ENCODE peak calls at places on chromosomes 4 and X, in ten cellular contexts. One of them, this sample, is unnamed. For H3K4me1, the result is how much of the 10 kb centered on the place peaks cover.

GRCh38 chrX:45788315-45788714 is 587.6 kb upstream of the DIPK2B start:
- DNase-seq in fibroblast of lung: peak
- DNase-seq in A549: no peak
- DNase-seq in ovary: no peak
- DNase-seq in transverse colon: no peak
- DNase-seq in PC-9: no peak
- DNase-seq in colonic mucosa: no peak
- DNase-seq in adrenal gland: no peak
- DNase-seq in H9: no peak
- DNase-seq in BE2C: no peak
- DNase-seq in this sample: no peak

GRCh38 chr4:176262243-176262642 is 6.8 kb downstream of the ASB5 start:
- DNase-seq in fibroblast of lung: no peak
- DNase-seq in A549: no peak
- DNase-seq in ovary: no peak
- DNase-seq in transverse colon: no peak
- DNase-seq in PC-9: no peak
- DNase-seq in colonic mucosa: no peak
- DNase-seq in adrenal gland: no peak
- DNase-seq in H9: no peak
- DNase-seq in BE2C: no peak
- DNase-seq in this sample: no peak

GRCh38 chrX:31603411-31604120 is 531.7 kb upstream of the FTHL17 start:
- DNase-seq in fibroblast of lung: peak
- DNase-seq in A549: no peak
- DNase-seq in ovary: no peak
- DNase-seq in transverse colon: no peak
- DNase-seq in PC-9: no peak
- DNase-seq in colonic mucosa: no peak
- DNase-seq in adrenal gland: no peak
- DNase-seq in H9: no peak
- DNase-seq in BE2C: no peak
- DNase-seq in this sample: no peak

GRCh38 chr4:139509727-139510410 is 46.1 kb downstream of the SETD7 start:
- DNase-seq in fibroblast of lung: no peak
- DNase-seq in A549: peak
- DNase-seq in ovary: no peak
- DNase-seq in transverse colon: no peak
- DNase-seq in PC-9: no peak
- DNase-seq in colonic mucosa: no peak
- DNase-seq in adrenal gland: no peak
- DNase-seq in H9: peak
- DNase-seq in BE2C: no peak
- DNase-seq in this sample: no peak

GRCh38 chr4:27620886-27621285 is 760.2 kb downstream of the STIM2 start:
- DNase-seq in fibroblast of lung: no peak
- DNase-seq in A549: no peak
- DNase-seq in ovary: no peak
- DNase-seq in transverse colon: no peak
- DNase-seq in PC-9: no peak
- DNase-seq in colonic mucosa: no peak
- DNase-seq in adrenal gland: no peak
- DNase-seq in H9: no peak
- DNase-seq in BE2C: no peak
- DNase-seq in this sample: no peak

GRCh38 chrX:74231625-74232024 is 72.4 kb upstream of the ZCCHC13 start:
- DNase-seq in fibroblast of lung: peak
- DNase-seq in A549: peak
- DNase-seq in ovary: no peak
- DNase-seq in transverse colon: no peak
- DNase-seq in PC-9: no peak
- DNase-seq in colonic mucosa: no peak
- DNase-seq in adrenal gland: no peak
- DNase-seq in H9: no peak
- DNase-seq in BE2C: no peak
- DNase-seq in this sample: no peak

GRCh38 chr4:183347586-183347985 is 25.4 kb upstream of the CLDN24 start:
- DNase-seq in fibroblast of lung: peak
- DNase-seq in A549: no peak
- DNase-seq in ovary: no peak
- DNase-seq in transverse colon: no peak
- DNase-seq in PC-9: no peak
- DNase-seq in colonic mucosa: no peak
- DNase-seq in adrenal gland: no peak
- DNase-seq in H9: no peak
- DNase-seq in BE2C: no peak
- DNase-seq in this sample: no peak

GRCh38 chr4:140851032-140851636 is 94.9 kb upstream of the TBC1D9 start:
- DNase-seq in fibroblast of lung: peak
- DNase-seq in A549: peak
- DNase-seq in ovary: peak
- DNase-seq in transverse colon: peak
- DNase-seq in PC-9: peak
- DNase-seq in colonic mucosa: peak
- DNase-seq in adrenal gland: no peak
- DNase-seq in H9: no peak
- DNase-seq in BE2C: peak
- DNase-seq in this sample: no peak

GRCh38 chr4:131411393-131411792 is 1737.7 kb upstream of the PCDH10 start:
- DNase-seq in fibroblast of lung: no peak
- DNase-seq in A549: no peak
- DNase-seq in ovary: no peak
- DNase-seq in transverse colon: no peak
- DNase-seq in PC-9: no peak
- DNase-seq in colonic mucosa: no peak
- DNase-seq in adrenal gland: no peak
- DNase-seq in H9: no peak
- DNase-seq in BE2C: no peak
- DNase-seq in this sample: no peak

GRCh38 chrX:5726246-5726645 is 502.4 kb downstream of the NLGN4X start:
- DNase-seq in fibroblast of lung: peak
- DNase-seq in A549: no peak
- DNase-seq in ovary: no peak
- DNase-seq in transverse colon: no peak
- DNase-seq in PC-9: no peak
- DNase-seq in colonic mucosa: no peak
- DNase-seq in adrenal gland: peak
- DNase-seq in H9: no peak
- DNase-seq in BE2C: no peak
- DNase-seq in this sample: peak

GRCh38 chrX:71210829-71211228 is 12.2 kb upstream of the GJB1 start:
- DNase-seq in fibroblast of lung: peak
- DNase-seq in A549: no peak
- DNase-seq in ovary: no peak
- DNase-seq in transverse colon: no peak
- DNase-seq in PC-9: no peak
- DNase-seq in colonic mucosa: no peak
- DNase-seq in adrenal gland: no peak
- DNase-seq in H9: no peak
- DNase-seq in BE2C: no peak
- DNase-seq in this sample: no peak

GRCh38 chr4:168836482-168836881 is 173.6 kb downstream of the CBR4 start:
- DNase-seq in fibroblast of lung: peak
- DNase-seq in A549: no peak
- DNase-seq in ovary: no peak
- DNase-seq in transverse colon: no peak
- DNase-seq in PC-9: no peak
- DNase-seq in colonic mucosa: no peak
- DNase-seq in adrenal gland: no peak
- DNase-seq in H9: no peak
- DNase-seq in BE2C: no peak
- DNase-seq in this sample: peak

GRCh38 chr4:168831919-168832745 is 177.9 kb downstream of the CBR4 start:
- DNase-seq in fibroblast of lung: peak
- DNase-seq in A549: peak
- DNase-seq in ovary: peak
- DNase-seq in transverse colon: peak
- DNase-seq in PC-9: peak
- DNase-seq in colonic mucosa: peak
- DNase-seq in adrenal gland: peak
- DNase-seq in H9: peak
- DNase-seq in BE2C: peak
- DNase-seq in this sample: peak

GRCh38 chr4:168832746-168833575 is 177.1 kb downstream of the CBR4 start:
- DNase-seq in fibroblast of lung: peak
- DNase-seq in A549: no peak
- DNase-seq in ovary: peak
- DNase-seq in transverse colon: peak
- DNase-seq in PC-9: no peak
- DNase-seq in colonic mucosa: peak
- DNase-seq in adrenal gland: peak
- DNase-seq in H9: peak
- DNase-seq in BE2C: peak
- DNase-seq in this sample: peak

GRCh38 chr4:168837922-168838321 is 172.1 kb downstream of the CBR4 start:
- DNase-seq in fibroblast of lung: no peak
- DNase-seq in A549: no peak
- DNase-seq in ovary: no peak
- DNase-seq in transverse colon: no peak
- DNase-seq in PC-9: no peak
- DNase-seq in colonic mucosa: no peak
- DNase-seq in adrenal gland: peak
- DNase-seq in H9: no peak
- DNase-seq in BE2C: no peak
- DNase-seq in this sample: no peak

GRCh38 chr4:168835880-168836454 is 174.1 kb downstream of the CBR4 start:
- DNase-seq in fibroblast of lung: no peak
- DNase-seq in A549: no peak
- DNase-seq in ovary: no peak
- DNase-seq in transverse colon: no peak
- DNase-seq in PC-9: no peak
- DNase-seq in colonic mucosa: no peak
- DNase-seq in adrenal gland: no peak
- DNase-seq in H9: no peak
- DNase-seq in BE2C: no peak
- DNase-seq in this sample: no peak
- H3K4me1 ChIP-seq in fibroblast of lung: under half
- H3K4me1 ChIP-seq in A549: half or more
- H3K4me1 ChIP-seq in ovary: under half
- H3K4me1 ChIP-seq in transverse colon: under half
- H3K4me1 ChIP-seq in PC-9: under half
- H3K4me1 ChIP-seq in colonic mucosa: under half
- H3K4me1 ChIP-seq in adrenal gland: half or more
- H3K4me1 ChIP-seq in H9: under half
- H3K4me1 ChIP-seq in BE2C: under half
- H3K4me1 ChIP-seq in this sample: half or more

DNA sequence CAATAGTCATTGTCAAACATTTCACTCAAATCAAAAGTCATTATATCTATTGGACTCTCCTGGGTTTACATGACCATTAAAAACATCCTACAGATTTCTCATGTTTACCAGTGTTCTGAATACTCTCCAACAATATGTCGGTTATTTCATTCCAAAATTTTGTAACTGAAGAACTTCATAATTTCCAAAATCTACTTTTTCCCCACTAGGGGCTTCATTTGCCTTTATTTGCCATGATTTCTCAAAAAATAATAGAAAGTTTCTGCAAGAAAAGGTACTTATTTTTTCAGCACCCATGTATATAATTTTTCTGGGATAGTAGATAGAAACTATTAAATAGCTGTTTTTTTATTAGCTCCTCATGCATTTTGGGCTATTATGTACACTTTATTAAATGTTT is 49.0 kb downstream of the PRDM5 start:
- DNase-seq in fibroblast of lung: no peak
- DNase-seq in A549: no peak
- DNase-seq in ovary: no peak
- DNase-seq in transverse colon: no peak
- DNase-seq in PC-9: no peak
- DNase-seq in colonic mucosa: no peak
- DNase-seq in adrenal gland: no peak
- DNase-seq in H9: no peak
- DNase-seq in BE2C: no peak
- DNase-seq in this sample: no peak
- TF ChIP-seq CTCF in fibroblast of lung: no peak
- TF ChIP-seq CTCF in A549: no peak
- TF ChIP-seq CTCF in ovary: no peak
- TF ChIP-seq CTCF in transverse colon: no peak
- TF ChIP-seq CTCF in PC-9: no peak
- TF ChIP-seq CTCF in colonic mucosa: no peak
- TF ChIP-seq CTCF in adrenal gland: peak
- TF ChIP-seq CTCF in H9: peak
- TF ChIP-seq CTCF in BE2C: peak
- TF ChIP-seq CTCF in this sample: no peak

GRCh38 chr4:85792576-85792975 is 317.6 kb downstream of the ARHGAP24 start:
- DNase-seq in fibroblast of lung: no peak
- DNase-seq in A549: no peak
- DNase-seq in ovary: no peak
- DNase-seq in transverse colon: no peak
- DNase-seq in PC-9: no peak
- DNase-seq in colonic mucosa: no peak
- DNase-seq in adrenal gland: no peak
- DNase-seq in H9: no peak
- DNase-seq in BE2C: no peak
- DNase-seq in this sample: no peak

GRCh38 chr4:85790582-85790981 is 315.6 kb downstream of the ARHGAP24 start:
- DNase-seq in fibroblast of lung: peak
- DNase-seq in A549: no peak
- DNase-seq in ovary: no peak
- DNase-seq in transverse colon: no peak
- DNase-seq in PC-9: no peak
- DNase-seq in colonic mucosa: no peak
- DNase-seq in adrenal gland: no peak
- DNase-seq in H9: no peak
- DNase-seq in BE2C: no peak
- DNase-seq in this sample: no peak

GRCh38 chr4:85798011-85798770 is 323.2 kb downstream of the ARHGAP24 start:
- DNase-seq in fibroblast of lung: no peak
- DNase-seq in A549: no peak
- DNase-seq in ovary: no peak
- DNase-seq in transverse colon: no peak
- DNase-seq in PC-9: no peak
- DNase-seq in colonic mucosa: no peak
- DNase-seq in adrenal gland: no peak
- DNase-seq in H9: no peak
- DNase-seq in BE2C: no peak
- DNase-seq in this sample: no peak

GRCh38 chr4:85793256-85793655 is 318.3 kb downstream of the ARHGAP24 start:
- DNase-seq in fibroblast of lung: no peak
- DNase-seq in A549: no peak
- DNase-seq in ovary: no peak
- DNase-seq in transverse colon: no peak
- DNase-seq in PC-9: no peak
- DNase-seq in colonic mucosa: no peak
- DNase-seq in adrenal gland: no peak
- DNase-seq in H9: no peak
- DNase-seq in BE2C: no peak
- DNase-seq in this sample: no peak
- H3K4me1 ChIP-seq in fibroblast of lung: under half
- H3K4me1 ChIP-seq in A549: under half
- H3K4me1 ChIP-seq in ovary: under half
- H3K4me1 ChIP-seq in transverse colon: under half
- H3K4me1 ChIP-seq in PC-9: under half
- H3K4me1 ChIP-seq in colonic mucosa: under half
- H3K4me1 ChIP-seq in adrenal gland: under half
- H3K4me1 ChIP-seq in H9: under half
- H3K4me1 ChIP-seq in BE2C: under half
- H3K4me1 ChIP-seq in this sample: under half

GRCh38 chrX:63930140-63930539 is 145.1 kb upstream of the ARHGEF9 start:
- DNase-seq in fibroblast of lung: no peak
- DNase-seq in A549: peak
- DNase-seq in ovary: no peak
- DNase-seq in transverse colon: no peak
- DNase-seq in PC-9: no peak
- DNase-seq in colonic mucosa: no peak
- DNase-seq in adrenal gland: no peak
- DNase-seq in H9: peak
- DNase-seq in BE2C: no peak
- DNase-seq in this sample: no peak
- TF ChIP-seq CTCF in fibroblast of lung: peak
- TF ChIP-seq CTCF in A549: peak
- TF ChIP-seq CTCF in ovary: no peak
- TF ChIP-seq CTCF in transverse colon: no peak
- TF ChIP-seq CTCF in PC-9: peak
- TF ChIP-seq CTCF in colonic mucosa: no peak
- TF ChIP-seq CTCF in adrenal gland: no peak
- TF ChIP-seq CTCF in H9: peak
- TF ChIP-seq CTCF in BE2C: peak
- TF ChIP-seq CTCF in this sample: peak

This sample was measured in heart right ventricle.